ENCODE peak calls at places on chromosomes 4 and X, in five cellular contexts. M, X, T, K and Y are unnamed samples.

GRCh38 chrX:7068939-7069367 is 78.6 kb upstream of the STS start:
- DNase-seq in K (no peak), X (no peak), M (peak), T (no peak), Y (no peak)

GRCh38 chrX:13721819-13722527 is 12.4 kb downstream of the TRAPPC2 start:
- DNase-seq in M (no peak), T (no peak), K (no peak), X (no peak), Y (no peak)

GRCh38 chr4:3252831-3253641 is 4.1 kb downstream of the MSANTD1 start:
- DNase-seq in X (no peak), T (no peak), K (no peak), M (no peak), Y (no peak)

GRCh38 chr4:102678107-102678506 is 82.7 kb downstream of the MANBA start:
- DNase-seq in M (no peak), X (no peak), T (no peak), K (no peak), Y (no peak)

GRCh38 chr4:146333187-146333894 is 119.0 kb downstream of the REELD1 start:
- DNase-seq in T (peak), M (no peak), K (peak), X (no peak), Y (no peak)

GRCh38 chr4:186307497-186307896 is 41.5 kb downstream of the F11 start:
- DNase-seq in K (no peak), M (no peak), X (no peak), T (no peak), Y (no peak)

GRCh38 chrX:45712067-45712466 is 511.4 kb upstream of the DIPK2B start:
- DNase-seq in M (no peak), T (peak), K (no peak), X (no peak), Y (no peak)

GRCh38 chr4:119898211-119898610 is 168.4 kb downstream of the MAD2L1 start:
- DNase-seq in K (no peak), T (no peak), X (no peak), M (no peak), Y (no peak)

GRCh38 chr4:25953740-25954139 is 39.7 kb downstream of the SMIM20 start:
- DNase-seq in M (no peak), T (peak), K (no peak), X (no peak), Y (no peak)

GRCh38 chrX:67558267-67558666 is 14.4 kb downstream of the AR start:
- DNase-seq in M (peak), T (no peak), K (no peak), X (no peak), Y (no peak)

GRCh38 chr4:106603471-106603870 is 234.9 kb upstream of the GIMD1 start:
- DNase-seq in K (no peak), M (no peak), X (no peak), T (no peak), Y (no peak)

GRCh38 chrX:80181079-80181478 is 166.5 kb downstream of the TBX22 start:
- DNase-seq in K (peak), X (no peak), M (no peak), T (no peak), Y (no peak)

GRCh38 chr4:7829687-7830580 is 109.7 kb downstream of the AFAP1 start:
- DNase-seq in M (no peak), X (no peak), T (no peak), K (no peak), Y (no peak)

GRCh38 chrX:23952984-23953907 is 45.4 kb downstream of the CXorf58 start:
- DNase-seq in X (no peak), M (peak), T (no peak), K (peak), Y (no peak)

GRCh38 chr4:26094911-26095310 is 180.9 kb downstream of the SMIM20 start:
- DNase-seq in M (no peak), K (no peak), X (no peak), T (no peak), Y (no peak)

GRCh38 chr4:3785292-3785565 is 19.0 kb downstream of the ADRA2C start:
- DNase-seq in M (no peak), X (no peak), K (no peak), T (no peak), Y (no peak)

GRCh38 chr4:113957961-113958360 is 21.5 kb downstream of the ARSJ start:
- DNase-seq in M (no peak), X (no peak), T (no peak), K (no peak), Y (no peak)

GRCh38 chrX:116239944-116240391 is 69.4 kb downstream of the AGTR2 start:
- DNase-seq in M (no peak), X (no peak), T (no peak), K (no peak), Y (no peak)

GRCh38 chrX:119809185-119809666 is 17.8 kb upstream of the RPL39 start:
- DNase-seq in K (peak), X (no peak), T (no peak), M (peak), Y (no peak)

GRCh38 chrX:135931644-135932487 is 38.4 kb downstream of the SAGE1 start:
- DNase-seq in T (peak), M (peak), X (no peak), K (peak), Y (no peak)

GRCh38 chr4:48653217-48654014 is 126.7 kb downstream of the FRYL start:
- DNase-seq in X (peak), T (peak), K (peak), M (no peak), Y (no peak)

GRCh38 chrX:12955882-12956703 is 18.8 kb upstream of the TMSB4X start:
- DNase-seq in M (peak), T (no peak), K (peak), X (no peak), Y (no peak)

GRCh38 chr4:80069108-80069836 is 3.8 kb downstream of the ANTXR2 start:
- DNase-seq in T (no peak), K (no peak), X (no peak), M (no peak), Y (no peak)
- H3K4me3 ChIP-seq in T (peak), K (peak), X (no peak), M (peak), Y (no peak)

GRCh38 chr4:165208322-165208652 is 926 bp downstream of the KLHL2 start:
- DNase-seq in X (no peak), M (no peak), T (no peak), K (no peak), Y (no peak)
- H3K4me3 ChIP-seq in X (peak), M (peak), T (peak), K (peak), Y (peak)

GRCh38 chr4:99853190-99853589 is 36.6 kb downstream of the DAPP1 start:
- DNase-seq in M (no peak), X (no peak), K (no peak), T (no peak), Y (no peak)

GRCh38 chr4:99855677-99856076 is 38.5 kb downstream of the LAMTOR3 start:
- DNase-seq in T (no peak), K (peak), X (no peak), M (no peak), Y (no peak)

GRCh38 chr4:99857302-99857701 is 36.9 kb downstream of the LAMTOR3 start:
- DNase-seq in X (no peak), M (no peak), K (peak), T (no peak), Y (no peak)

GRCh38 chr4:99853993-99854392 is 37.4 kb downstream of the DAPP1 start:
- DNase-seq in K (no peak), M (no peak), X (no peak), T (no peak), Y (no peak)

GRCh38 chr4:99856166-99856565 is 38.1 kb downstream of the LAMTOR3 start:
- DNase-seq in T (peak), M (peak), K (peak), X (no peak), Y (no peak)
- H3K4me3 ChIP-seq in T (no peak), M (no peak), K (no peak), X (no peak), Y (no peak)

DNA sequence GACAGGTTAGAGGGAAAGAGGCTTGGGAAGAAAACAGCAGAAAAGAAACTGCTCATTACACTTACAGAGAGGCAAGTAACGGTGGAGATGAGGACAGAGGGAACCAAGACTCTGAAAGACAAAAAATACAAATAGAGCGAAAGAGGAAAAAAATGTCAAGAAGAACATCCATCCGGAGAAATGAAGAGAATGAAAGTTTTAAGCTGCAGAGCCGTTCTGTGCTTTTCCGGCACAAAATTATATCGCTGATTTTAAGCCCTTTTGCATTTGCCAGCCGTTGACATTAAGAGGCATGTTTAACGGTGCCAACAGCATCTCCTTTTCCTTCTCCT is 236 bp downstream of the PCDH10 start:
- DNase-seq in K (no peak), X (no peak), T (no peak), M (no peak), Y (no peak)
- H3K4me3 ChIP-seq in K (no peak), X (peak), T (peak), M (peak), Y (peak)

GRCh38 chrX:128078545-128078944 is 26.3 kb upstream of the ACTRT1 start:
- DNase-seq in X (no peak), M (no peak), K (no peak), T (no peak), Y (no peak)
- H3K4me3 ChIP-seq in X (no peak), M (no peak), K (no peak), T (no peak), Y (no peak)

GRCh38 chr4:137541866-137542648 is 9.8 kb upstream of the PCDH18 start:
- DNase-seq in T (no peak), K (no peak), M (no peak), X (no peak), Y (no peak)
- H3K4me3 ChIP-seq in T (peak), K (no peak), M (no peak), X (peak), Y (peak)